ENCODE peak calls at places on chromosomes 16 and 17, in five cellular contexts. D, J, G, T and L are unnamed samples.
A peak's percentile ranks its signal among the peaks of the same experiment; 100 is the strongest.

GRCh38 chr17:27475070-27475673 is 18.9 kb downstream of the KSR1 start:
- DNase-seq in J (no peak), G (no peak), T (no peak), D (no peak), L (no peak)

GRCh38 chr17:82124101-82124500 is 26.1 kb upstream of the FASN start:
- DNase-seq in D (no peak), J (no peak), T (no peak), G (no peak), L (no peak)

GRCh38 chr17:81870155-81870977 is 771 bp downstream of the ARHGDIA start:
- DNase-seq in G (no peak), D (no peak), T (no peak), J (peak; percentile 61), L (peak; percentile 34)

GRCh38 chr17:3888343-3889171 is 4.3 kb downstream of the CAMKK1 start:
- DNase-seq in T (no peak), J (peak; percentile 92), D (no peak), G (no peak), L (peak; percentile 57)

GRCh38 chr17:935485-935884 is 44.1 kb downstream of the NXN start:
- DNase-seq in T (peak; percentile 80), G (no peak), J (no peak), D (no peak), L (no peak)

GRCh38 chr17:52207786-52208185 is 49.3 kb upstream of the CA10 start:
- DNase-seq in J (no peak), T (no peak), D (no peak), G (no peak), L (no peak)

GRCh38 chr17:2053380-2054261 is 1.3 kb upstream of the HIC1 start:
- DNase-seq in T (peak; percentile 49), J (peak; percentile 69), G (no peak), D (peak; percentile 68), L (peak; percentile 83)

GRCh38 chr17:72004011-72004427 is 116.8 kb upstream of the SOX9 start:
- DNase-seq in G (no peak), D (no peak), J (no peak), T (no peak), L (no peak)

GRCh38 chr17:61416211-61416539 is 16.5 kb downstream of the TBX2 start:
- DNase-seq in G (no peak), T (no peak), J (no peak), D (no peak), L (no peak)

GRCh38 chr17:12180644-12181261 is 160.1 kb downstream of the MAP2K4 start:
- DNase-seq in D (peak; percentile 27), T (peak; percentile 47), G (peak; percentile 0), J (peak; percentile 58), L (peak; percentile 16)

GRCh38 chr16:11328172-11329079 is 16.8 kb upstream of the RMI2 start:
- DNase-seq in T (no peak), G (peak; percentile 95), D (peak; percentile 78), J (no peak), L (peak; percentile 79)

GRCh38 chr16:50861926-50862325 is 120.0 kb downstream of the CYLD start:
- DNase-seq in T (peak; percentile 86), J (no peak), G (no peak), D (peak; percentile 21), L (no peak)

GRCh38 chr16:56988161-56988947 is 1.0 kb upstream of the NLRC5 start:
- DNase-seq in J (no peak), G (no peak), T (no peak), D (no peak), L (no peak)

GRCh38 chr17:12098568-12098967 is 77.9 kb downstream of the MAP2K4 start:
- DNase-seq in D (no peak), G (peak; percentile 45), T (no peak), J (no peak), L (no peak)

GRCh38 chr16:1163567-1164055 is 10.7 kb downstream of the CACNA1H start:
- DNase-seq in G (no peak), T (no peak), J (no peak), D (no peak), L (no peak)

GRCh38 chr16:3149630-3150345 is 15.0 kb downstream of the ZNF213 start:
- DNase-seq in T (no peak), J (peak; percentile 88), G (no peak), D (peak; percentile 78), L (peak; percentile 84)

DNA sequence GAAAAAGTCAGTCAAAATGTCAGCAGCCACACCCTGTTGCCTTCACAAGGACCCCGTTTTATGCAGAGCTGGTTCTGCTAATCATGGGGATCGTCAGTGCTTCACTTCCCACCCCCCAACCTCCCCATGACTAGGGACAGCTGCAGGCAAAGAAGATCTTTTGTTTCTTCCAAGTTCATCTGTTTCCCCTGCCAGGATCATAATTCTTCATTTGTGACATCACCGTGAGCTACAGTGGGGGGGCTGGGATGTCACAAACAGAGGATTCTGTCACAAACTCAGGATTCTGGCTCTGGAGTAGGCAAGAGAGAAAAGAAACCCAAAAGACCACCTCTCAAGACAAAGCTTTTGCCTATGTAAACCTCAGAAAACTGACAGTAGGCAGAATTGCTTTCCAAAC is 24.7 kb downstream of the DNAJC7 start:
- DNase-seq in D (no peak), J (no peak), T (no peak), G (no peak), L (no peak)
- TF ChIP-seq MAX in D (no peak), J (no peak), T (no peak), G (no peak), L (no peak)

GRCh38 chr17:63840591-63841349 is 1.7 kb downstream of the SMARCD2 start:
- DNase-seq in D (no peak), T (no peak), J (no peak), G (no peak), L (no peak)
- TF ChIP-seq ESRRA in D (no peak), T (no peak), J (no peak), G (no peak), L (no peak)

DNA sequence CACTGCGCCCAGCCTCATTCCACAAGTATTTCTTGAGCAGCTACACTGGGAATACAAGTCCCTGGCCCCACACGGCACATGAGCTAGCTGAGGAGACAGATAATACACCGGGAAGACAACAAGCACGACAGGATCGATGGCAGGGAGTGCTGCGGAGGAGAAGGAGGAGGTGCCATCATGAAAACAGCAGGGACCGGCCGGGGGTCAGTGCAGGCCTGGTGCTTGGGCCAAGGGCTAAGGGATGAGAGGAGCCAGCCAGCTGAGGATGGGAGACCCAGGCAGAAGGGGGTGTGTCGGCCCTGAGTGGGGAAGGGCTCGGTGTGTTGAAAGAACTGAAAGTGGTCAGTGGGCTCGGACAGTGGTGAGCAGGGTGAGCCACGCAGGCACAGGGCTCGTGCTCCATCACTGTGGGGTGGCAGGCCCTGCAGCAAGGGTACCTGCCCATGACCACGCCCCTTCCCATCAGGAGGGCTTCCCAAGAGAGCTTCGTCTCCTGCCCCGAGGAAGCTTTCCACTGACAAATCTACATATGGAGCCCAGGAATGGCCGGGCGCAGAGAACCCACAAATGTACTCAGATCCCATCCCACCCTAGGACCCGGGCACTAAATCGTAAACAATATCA is 50.9 kb upstream of the TNRC6C start:
- DNase-seq in D (no peak), J (no peak), T (no peak), G (no peak), L (no peak)
- TF ChIP-seq MAX in D (no peak), J (no peak), T (no peak), G (no peak), L (no peak)

GRCh38 chr17:74430385-74430705 is 1.5 kb upstream of the GPRC5C start:
- DNase-seq in D (no peak), J (no peak), G (no peak), T (no peak), L (no peak)

GRCh38 chr17:74431568-74432483 is at the start of gene GPRC5C:
- DNase-seq in D (peak; percentile 96), T (peak; percentile 95), J (peak; percentile 55), G (no peak), L (peak; percentile 82)

GRCh38 chr17:74433421-74434121 is 1.7 kb downstream of the GPRC5C start:
- DNase-seq in J (peak; percentile 36), G (no peak), D (no peak), T (peak; percentile 72), L (no peak)

GRCh38 chr17:74430706-74431567 is 951 bp upstream of the GPRC5C start:
- DNase-seq in D (peak; percentile 97), J (peak; percentile 68), T (peak; percentile 95), G (peak; percentile 26), L (peak; percentile 77)

DNA sequence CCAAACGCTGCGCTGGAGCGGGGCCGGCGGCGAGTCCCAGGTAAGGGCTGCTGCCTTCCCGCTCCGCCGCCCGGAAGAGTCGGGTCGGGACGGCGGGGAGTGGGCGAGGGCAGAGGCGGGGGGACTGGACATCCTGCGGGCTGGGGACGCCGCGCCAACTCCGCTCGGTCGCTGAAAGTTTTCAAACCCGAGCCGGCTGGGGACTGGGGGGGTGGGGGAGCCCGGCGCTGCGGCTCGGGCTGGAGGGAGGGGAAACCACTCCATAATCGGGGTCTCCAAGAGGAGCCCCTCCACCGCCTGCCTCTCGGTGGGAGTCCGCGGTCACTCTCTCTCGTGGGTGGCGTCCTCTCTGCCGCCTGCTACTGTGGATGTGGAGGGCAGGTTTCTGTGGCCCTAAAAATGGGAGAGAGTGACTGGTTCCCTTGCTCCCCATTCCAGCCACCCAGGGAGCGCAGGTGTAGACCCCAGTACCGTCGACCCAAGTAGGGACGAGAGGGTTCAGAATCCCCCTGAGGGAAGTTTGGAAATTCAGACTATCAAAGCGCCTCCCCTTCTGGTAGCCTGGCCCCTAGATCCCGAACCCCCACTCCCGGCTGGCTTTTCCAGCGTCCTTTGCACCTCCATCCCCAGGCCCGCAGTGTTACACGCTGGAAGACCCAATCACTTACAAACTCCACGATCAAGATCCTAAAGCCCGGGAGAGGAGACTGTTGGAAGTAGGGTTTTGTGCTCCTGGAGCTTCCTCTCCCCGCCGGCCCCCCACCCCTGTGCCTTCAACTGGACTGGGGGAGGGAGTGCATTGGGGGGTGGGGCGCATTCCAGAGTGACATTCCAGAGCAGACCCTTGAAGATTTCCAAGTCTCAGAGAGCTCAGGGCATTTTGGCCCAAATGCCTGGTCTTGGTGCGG is 850 bp downstream of the GPRC5C start:
- DNase-seq in T (no peak), D (no peak), G (no peak), J (no peak), L (peak; percentile 70)
- TF ChIP-seq ESRRA in T (no peak), D (no peak), G (no peak), J (no peak), L (no peak)

DNA sequence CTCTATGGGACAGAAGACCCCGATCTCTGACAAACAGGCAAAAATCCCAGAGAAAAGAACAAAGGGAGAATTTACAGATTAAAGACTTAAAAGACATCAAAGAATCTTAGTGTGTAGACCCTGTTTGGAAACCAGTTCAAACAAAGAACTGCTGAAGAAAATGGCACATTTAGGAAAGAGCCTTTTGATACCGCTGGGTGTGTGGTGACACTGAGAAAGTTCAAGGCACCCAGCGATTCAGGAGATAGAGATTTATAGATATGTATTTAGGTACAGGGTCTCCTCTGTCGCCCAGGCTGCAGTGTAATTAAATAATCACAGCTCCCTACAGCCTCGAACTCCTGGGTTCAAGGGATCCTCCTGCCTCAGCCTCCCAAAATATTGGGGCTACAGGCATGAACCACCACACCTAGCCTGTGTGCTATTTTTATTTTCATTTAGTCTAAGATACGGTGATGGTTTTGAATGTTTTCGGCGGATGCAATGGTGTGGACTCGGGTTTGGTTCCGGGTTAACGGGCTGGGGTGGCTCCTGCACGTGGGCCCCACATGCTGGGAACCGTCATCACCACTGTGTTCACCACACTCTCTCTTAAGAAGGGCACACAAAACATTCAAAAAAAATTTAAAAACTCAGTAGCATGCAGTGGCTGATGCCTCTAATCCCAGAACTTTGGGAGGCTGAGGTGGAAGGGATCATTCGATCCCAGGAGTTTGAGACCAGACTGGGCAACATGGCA is 114.0 kb downstream of the ZNF778 start:
- DNase-seq in J (no peak), G (no peak), D (no peak), T (no peak), L (peak; percentile 3)
- TF ChIP-seq MAX in J (no peak), G (no peak), D (no peak), T (no peak), L (no peak)

GRCh38 chr16:66703359-66704215 is 7.0 kb upstream of the CMTM4 start:
- DNase-seq in J (peak; percentile 17), T (no peak), D (no peak), G (no peak), L (no peak)
- TF ChIP-seq ESRRA in J (no peak), T (no peak), D (no peak), G (no peak), L (no peak)